ENCODE peak calls at places on chromosome 2, in five cellular contexts. X is AG10803, A is IMR-90, T is cardiac muscle cell, P is mesothelial cell of epicardium. I is an unnamed sample.

GRCh38 chr2:191266201-191266600 is 21.0 kb downstream of the MYO1B start:
- DNase-seq in X (peak), T (no peak), A (peak), P (no peak), I (no peak)

GRCh38 chr2:37389984-37390765 is 45.7 kb downstream of the QPCT start:
- DNase-seq in T (no peak), X (peak), P (no peak), A (peak), I (no peak)

GRCh38 chr2:17058772-17059402 is 393.3 kb upstream of the CYRIA start:
- DNase-seq in T (peak), X (no peak), P (no peak), A (no peak), I (no peak)

GRCh38 chr2:7725850-7726242 is 808.6 kb downstream of the RNF144A start:
- DNase-seq in P (no peak), X (peak), A (no peak), T (no peak), I (no peak)

GRCh38 chr2:202542142-202542541 is 92.6 kb upstream of the FAM117B start:
- DNase-seq in P (no peak), A (no peak), T (no peak), X (no peak), I (no peak)

GRCh38 chr2:53787911-53788289 is 1.1 kb downstream of the ERLEC1 start:
- DNase-seq in T (no peak), P (no peak), A (no peak), X (no peak), I (no peak)

GRCh38 chr2:222057249-222058073 is 241.3 kb downstream of the PAX3 start:
- DNase-seq in T (peak), X (peak), P (no peak), A (no peak), I (no peak)

GRCh38 chr2:211455225-211455841 is 898.9 kb downstream of the CPS1 start:
- DNase-seq in A (peak), T (peak), X (peak), P (no peak), I (no peak)

GRCh38 chr2:38214209-38214717 is 138.3 kb upstream of the CYP1B1 start:
- DNase-seq in A (no peak), X (no peak), T (peak), P (no peak), I (no peak)

GRCh38 chr2:54540194-54540593 is 84.1 kb downstream of the SPTBN1 start:
- DNase-seq in P (no peak), A (peak), T (no peak), X (no peak), I (no peak)

GRCh38 chr2:208648368-208648767 is 241.8 kb downstream of the PTH2R start:
- DNase-seq in T (no peak), X (no peak), P (no peak), A (no peak), I (no peak)

DNA sequence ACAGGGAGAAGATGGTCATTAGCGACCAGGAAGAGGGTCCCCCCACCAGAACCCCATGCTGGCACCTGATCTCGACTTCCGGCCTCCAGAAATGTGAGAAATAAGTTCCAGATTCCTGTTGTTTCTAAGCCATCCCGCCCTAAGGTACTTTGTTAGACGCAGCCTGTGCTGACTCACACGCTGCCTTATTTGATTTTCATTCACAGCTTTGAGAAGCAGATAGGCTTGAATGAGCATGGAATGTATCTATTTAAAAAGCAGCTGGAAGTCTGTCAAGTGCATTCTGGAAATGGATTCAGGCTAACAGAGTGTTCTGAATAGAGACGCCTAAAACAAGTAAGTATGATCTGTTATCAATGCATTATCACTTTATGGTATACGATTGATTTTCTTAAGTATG is 8.3 kb upstream of the IL1R2 start:
- DNase-seq in T (no peak), X (peak), P (no peak), A (no peak), I (no peak)
- TF ChIP-seq CTCF in T (no peak), X (no peak), P (no peak), A (no peak), I (no peak)

GRCh38 chr2:181607629-181608627 is 49.0 kb downstream of the CERKL start:
- DNase-seq in A (no peak), T (no peak), P (no peak), X (no peak), I (no peak)
- TF ChIP-seq CTCF in A (no peak), T (no peak), P (no peak), X (no peak), I (no peak)

DNA sequence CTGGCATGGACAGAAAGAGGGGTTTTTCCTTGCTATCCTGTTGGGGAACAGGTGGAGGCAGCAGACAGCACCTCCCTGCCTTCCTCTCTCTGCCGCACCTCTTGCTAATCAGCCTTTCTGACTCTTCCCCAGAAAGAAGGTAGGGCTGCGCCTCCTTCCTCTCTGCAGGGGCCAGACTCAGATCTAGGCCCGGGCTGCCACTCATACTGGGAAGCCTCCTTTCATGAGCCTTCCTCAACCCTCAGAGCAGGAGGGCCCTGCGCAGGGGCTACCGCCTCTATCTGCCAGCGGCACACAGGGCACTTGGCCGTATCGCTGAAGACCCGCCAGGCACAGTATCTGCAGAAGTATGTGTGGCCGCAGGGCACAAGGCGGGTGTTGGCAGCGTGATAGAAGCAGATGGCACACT is 7.1 kb downstream of the NEURL3 start:
- DNase-seq in P (no peak), A (no peak), X (no peak), T (no peak), I (no peak)
- TF ChIP-seq CTCF in P (no peak), A (no peak), X (no peak), T (no peak), I (no peak)

GRCh38 chr2:120441744-120442471 is 96.0 kb downstream of the INHBB start:
- DNase-seq in T (peak), P (no peak), A (peak), X (peak), I (no peak)
- TF ChIP-seq CTCF in T (no peak), P (no peak), A (no peak), X (no peak), I (no peak)

DNA sequence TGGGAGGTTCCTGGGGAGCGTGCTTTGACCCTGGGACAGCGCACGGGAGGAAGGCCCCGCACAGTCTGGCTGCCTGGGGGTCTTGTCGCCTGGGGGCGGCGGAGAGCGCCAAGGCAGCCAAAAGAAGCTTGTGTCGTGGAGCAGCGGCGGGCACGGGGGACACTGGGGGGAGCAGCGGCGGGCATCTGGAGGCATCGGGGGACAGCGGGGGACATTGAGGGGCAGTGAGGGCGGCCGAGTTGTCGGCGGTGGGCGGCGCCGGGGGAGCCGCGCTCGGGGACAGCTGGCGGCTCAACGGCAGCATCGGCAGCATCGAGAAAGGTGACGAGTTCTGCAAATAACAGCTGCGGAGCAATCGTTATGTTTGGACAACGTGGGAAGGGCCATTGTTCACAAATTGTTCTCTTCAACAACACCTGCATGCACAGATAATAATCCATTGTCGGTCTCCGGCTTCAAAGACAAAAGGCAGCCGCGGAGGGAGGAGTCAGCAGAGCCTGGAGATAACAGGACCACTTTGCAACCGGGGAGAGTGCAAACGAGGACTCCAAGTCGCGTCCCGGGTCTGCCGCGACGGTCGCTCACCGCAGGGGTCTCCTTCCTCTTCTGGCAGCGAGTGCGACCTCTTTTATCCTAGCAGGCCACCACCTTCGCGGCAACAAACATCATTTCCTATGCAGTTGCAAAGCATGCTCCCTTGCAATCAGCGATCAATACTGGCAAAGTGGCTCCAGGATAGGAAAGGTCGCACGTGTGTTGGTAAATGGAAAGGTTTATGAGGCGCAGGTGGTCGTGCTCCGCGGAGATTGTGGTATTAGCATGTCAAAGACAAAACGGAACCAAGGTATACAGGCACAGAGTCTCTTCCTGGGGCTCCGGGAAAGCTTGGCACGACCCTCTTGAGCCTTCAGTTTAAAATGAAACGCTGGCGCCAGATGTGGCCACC is 132.3 kb upstream of the DLX2 start:
- DNase-seq in P (no peak), X (no peak), T (peak), A (no peak), I (no peak)
- TF ChIP-seq CTCF in P (no peak), X (no peak), T (no peak), A (no peak), I (no peak)

DNA sequence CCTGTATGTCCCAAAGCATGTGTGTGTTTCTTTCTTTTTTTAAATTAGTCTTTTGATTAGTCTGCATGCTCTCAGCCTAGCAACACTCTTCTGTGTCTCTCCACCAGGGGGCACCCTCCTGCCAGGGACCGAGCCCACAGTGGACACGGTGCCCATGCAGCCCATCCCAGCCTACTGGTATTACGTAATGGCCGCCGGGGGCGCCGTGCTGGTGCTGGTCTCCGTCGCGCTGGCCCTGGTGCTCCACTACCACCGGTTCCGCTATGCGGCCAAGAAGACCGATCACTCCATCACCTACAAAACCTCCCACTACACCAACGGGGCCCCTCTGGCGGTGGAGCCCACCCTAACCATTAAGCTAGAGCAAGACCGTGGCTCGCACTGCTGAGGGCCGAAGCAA is 93.8 kb downstream of the NRP2 start:
- DNase-seq in X (peak), P (no peak), T (peak), A (no peak), I (peak)
- TF ChIP-seq CTCF in X (peak), P (peak), T (peak), A (peak), I (no peak)

DNA sequence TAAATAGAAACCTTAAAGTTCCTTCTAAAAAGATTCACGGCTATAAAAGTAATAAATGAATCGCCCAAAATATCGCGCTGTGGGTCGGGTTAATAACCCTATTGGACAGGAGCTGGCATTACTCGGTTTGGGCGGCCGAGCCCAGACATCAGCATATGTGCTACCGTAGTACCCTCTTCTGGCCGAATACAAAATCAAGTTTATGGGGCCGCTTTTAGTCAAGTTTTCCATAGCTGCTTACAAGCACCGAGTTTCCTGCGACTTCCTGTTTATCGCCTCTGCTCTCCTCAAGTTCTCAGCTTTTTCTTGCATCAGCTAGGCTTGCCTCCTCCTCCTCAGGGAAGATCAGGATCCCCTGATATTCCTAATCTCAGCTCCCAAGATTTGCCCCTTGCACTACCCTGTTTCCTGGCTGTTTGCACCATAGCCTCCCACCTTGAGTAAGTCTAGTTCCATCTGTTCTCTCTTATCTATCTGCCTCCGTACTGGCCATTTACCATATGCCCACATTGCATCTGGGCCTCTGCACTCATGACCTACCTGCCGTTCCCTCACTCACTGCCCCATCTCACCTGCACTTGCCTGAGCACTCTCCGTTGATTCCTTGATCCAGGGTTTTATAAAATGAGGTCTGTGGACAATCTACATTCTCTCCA is 56.1 kb downstream of the SLC35F5 start:
- DNase-seq in P (no peak), A (peak), X (no peak), T (peak), I (no peak)
- TF ChIP-seq CTCF in P (no peak), A (peak), X (no peak), T (no peak), I (no peak)